ENCODE peak calls at places on chromosome 2, in eight cellular contexts. H is caudate nucleus, V is activated T-cell treated with anti-CD3 and anti-CD28 coated beads for 1 hour, R is Right ventricle myocardium inferior, F is HEK293T, Q is astrocyte of the spinal cord, K is sciatic nerve, Y is NCI-H2029 treated with DMSO at 0.1 percent for 48 hours. O is an unnamed sample.

GRCh38 chr2:172480301-172481218 is 53.2 kb downstream of the ITGA6 start:
- DNase-seq in H (no peak), V (no peak), R (no peak), F (no peak), Q (peak), K (no peak), Y (no peak), O (no peak)

GRCh38 chr2:205474746-205475145 is 207.6 kb upstream of the NRP2 start:
- DNase-seq in H (no peak), V (no peak), R (no peak), F (no peak), Q (peak), K (no peak), Y (no peak), O (no peak)

GRCh38 chr2:190466819-190467444 is 58.8 kb downstream of the MFSD6 start:
- DNase-seq in H (no peak), V (no peak), R (no peak), F (peak), Q (no peak), K (no peak), Y (peak), O (no peak)

GRCh38 chr2:176002684-176003225 is 688 bp upstream of the LNPK start:
- DNase-seq in H (peak), V (no peak), R (no peak), F (peak), Q (peak), K (peak), Y (no peak), O (peak)

GRCh38 chr2:177334940-177335543 is 57.5 kb upstream of the AGPS start:
- DNase-seq in H (peak), V (no peak), R (no peak), F (peak), Q (peak), K (no peak), Y (peak), O (peak)

GRCh38 chr2:165408191-165408590 is 61.3 kb upstream of the CSRNP3 start:
- DNase-seq in H (no peak), V (no peak), R (no peak), F (no peak), Q (no peak), K (no peak), Y (peak), O (no peak)

GRCh38 chr2:42792583-42793313 is at the start of gene HAAO:
- DNase-seq in H (no peak), V (no peak), R (no peak), F (no peak), Q (no peak), K (peak), Y (no peak), O (no peak)

GRCh38 chr2:106337963-106338515 is 130.2 kb downstream of the RGPD3 start:
- DNase-seq in H (no peak), V (no peak), R (no peak), F (no peak), Q (no peak), K (no peak), Y (peak), O (no peak)

GRCh38 chr2:210167227-210167626 is 4.0 kb downstream of the KANSL1L start:
- DNase-seq in H (no peak), V (no peak), R (no peak), F (no peak), Q (peak), K (no peak), Y (no peak), O (no peak)

GRCh38 chr2:101219281-101219680 is 33.4 kb upstream of the CNOT11 start:
- DNase-seq in H (no peak), V (no peak), R (no peak), F (no peak), Q (no peak), K (no peak), Y (no peak), O (no peak)

GRCh38 chr2:71614976-71615768 is 161.8 kb downstream of the DYSF start:
- DNase-seq in H (no peak), V (no peak), R (peak), F (no peak), Q (peak), K (peak), Y (no peak), O (no peak)

GRCh38 chr2:43818761-43819160 is 19.9 kb downstream of the ABCG5 start:
- DNase-seq in H (no peak), V (no peak), R (no peak), F (no peak), Q (peak), K (peak), Y (no peak), O (peak)

GRCh38 chr2:84202166-84202565 is 256.9 kb downstream of the SUCLG1 start:
- DNase-seq in H (no peak), V (no peak), R (no peak), F (no peak), Q (no peak), K (no peak), Y (no peak), O (no peak)

GRCh38 chr2:113791697-113792590 is 35.5 kb upstream of the SLC35F5 start:
- DNase-seq in H (no peak), V (no peak), R (no peak), F (no peak), Q (no peak), K (no peak), Y (no peak), O (no peak)

GRCh38 chr2:66122491-66122890 is 312.4 kb upstream of the MEIS1 start:
- DNase-seq in H (no peak), V (no peak), R (no peak), F (no peak), Q (no peak), K (no peak), Y (no peak), O (no peak)

GRCh38 chr2:11303290-11304013 is 41.0 kb downstream of the ROCK2 start:
- DNase-seq in H (no peak), V (no peak), R (no peak), F (no peak), Q (no peak), K (no peak), Y (no peak), O (no peak)

GRCh38 chr2:241569831-241570281 is 11.3 kb downstream of the BOK start:
- DNase-seq in H (no peak), V (no peak), R (no peak), F (no peak), Q (no peak), K (peak), Y (no peak), O (no peak)

GRCh38 chr2:17375262-17375661 is 143.0 kb downstream of the RAD51AP2 start:
- DNase-seq in H (no peak), V (no peak), R (no peak), F (no peak), Q (peak), K (no peak), Y (no peak), O (no peak)

GRCh38 chr2:164535280-164536025 is 85.8 kb downstream of the GRB14 start:
- DNase-seq in H (no peak), V (no peak), R (no peak), F (no peak), Q (no peak), K (no peak), Y (no peak), O (no peak)

GRCh38 chr2:130251520-130251864 is 53.3 kb upstream of the TUBA3E start:
- DNase-seq in H (no peak), V (no peak), R (no peak), F (no peak), Q (no peak), K (no peak), Y (no peak), O (no peak)

GRCh38 chr2:79717364-79718007 is 204.6 kb downstream of the CTNNA2 start:
- DNase-seq in H (no peak), V (no peak), R (no peak), F (no peak), Q (peak), K (no peak), Y (no peak), O (peak)

GRCh38 chr2:172702451-172702850 is 33.2 kb upstream of the RAPGEF4 start:
- DNase-seq in H (no peak), V (no peak), R (no peak), F (no peak), Q (no peak), K (no peak), Y (no peak), O (no peak)

GRCh38 chr2:175323162-175323561 is 141.7 kb upstream of the ATP5MC3 start:
- DNase-seq in H (no peak), V (no peak), R (no peak), F (no peak), Q (no peak), K (no peak), Y (no peak), O (no peak)

O was measured in A549.